ENCODE peak calls at places on chromosomes 1 and 21, in nine cellular contexts. J is brain microvascular endothelial cell, Y is uterus, P is activated B cell treated with CpG ODN at 0.5 μM for 24 hours, W is Peyer's patch, Q is neural progenitor cell, B is fibroblast of lung, O is cardiac fibroblast, V is AG04450. E is an unnamed sample.

GRCh38 chr1:44113095-44113609 is 5.5 kb upstream of the KLF17 start:
- DNase-seq in J (no peak), Y (no peak), P (no peak), W (no peak), Q (no peak), B (no peak), O (no peak), V (no peak), E (no peak)

GRCh38 chr1:5365751-5366150 is 626.5 kb downstream of the NPHP4 start:
- DNase-seq in J (no peak), Y (no peak), P (no peak), W (no peak), Q (no peak), B (no peak), O (no peak), V (no peak), E (no peak)

GRCh38 chr21:14454642-14455009 is 71.7 kb upstream of the HSPA13 start:
- DNase-seq in J (no peak), Y (no peak), P (no peak), W (no peak), Q (no peak), B (no peak), O (no peak), V (no peak), E (no peak)

GRCh38 chr1:52296345-52296744 is 69.7 kb downstream of the CC2D1B start:
- DNase-seq in J (peak), Y (no peak), P (no peak), W (no peak), Q (peak), B (peak), O (peak), V (peak), E (peak)

GRCh38 chr1:35727434-35727825 is 8.7 kb upstream of the C1orf216 start:
- DNase-seq in J (no peak), Y (no peak), P (no peak), W (no peak), Q (no peak), B (no peak), O (no peak), V (no peak), E (no peak)

GRCh38 chr1:161229896-161230295 is 4.0 kb downstream of the TOMM40L start:
- DNase-seq in J (no peak), Y (no peak), P (no peak), W (no peak), Q (peak), B (no peak), O (no peak), V (no peak), E (no peak)

GRCh38 chr1:226708967-226709396 is 30.1 kb downstream of the ITPKB start:
- DNase-seq in J (no peak), Y (no peak), P (no peak), W (no peak), Q (no peak), B (peak), O (no peak), V (no peak), E (no peak)

GRCh38 chr1:203306970-203307541 is 1.7 kb downstream of the BTG2 start:
- DNase-seq in J (no peak), Y (no peak), P (no peak), W (peak), Q (peak), B (no peak), O (no peak), V (no peak), E (no peak)

GRCh38 chr1:154342836-154343472 is 17.6 kb downstream of the ATP8B2 start:
- DNase-seq in J (no peak), Y (no peak), P (no peak), W (peak), Q (no peak), B (no peak), O (no peak), V (no peak), E (no peak)

GRCh38 chr1:218772575-218772974 is 401.1 kb upstream of the LYPLAL1 start:
- DNase-seq in J (peak), Y (no peak), P (no peak), W (no peak), Q (no peak), B (peak), O (peak), V (peak), E (no peak)

GRCh38 chr1:56081151-56081550 is 498.2 kb downstream of the PLPP3 start:
- DNase-seq in J (peak), Y (peak), P (no peak), W (peak), Q (no peak), B (peak), O (peak), V (peak), E (no peak)

GRCh38 chr1:59579222-59579621 is 235.5 kb upstream of the HOOK1 start:
- DNase-seq in J (no peak), Y (no peak), P (no peak), W (no peak), Q (no peak), B (no peak), O (no peak), V (no peak), E (no peak)

GRCh38 chr21:17513214-17514123 is 626 bp downstream of the CXADR start:
- DNase-seq in J (peak), Y (peak), P (peak), W (peak), Q (peak), B (peak), O (peak), V (no peak), E (no peak)

GRCh38 chr1:31705080-31705866 is 1.5 kb upstream of the COL16A1 start:
- DNase-seq in J (peak), Y (peak), P (peak), W (peak), Q (peak), B (peak), O (peak), V (no peak), E (no peak)

GRCh38 chr21:43727571-43728466 is 8.9 kb downstream of the PDXK start:
- DNase-seq in J (no peak), Y (peak), P (no peak), W (no peak), Q (no peak), B (peak), O (no peak), V (no peak), E (no peak)

GRCh38 chr1:20074046-20074724 is 4.2 kb downstream of the PLA2G5 start:
- DNase-seq in J (no peak), Y (no peak), P (no peak), W (no peak), Q (no peak), B (no peak), O (no peak), V (no peak), E (no peak)

GRCh38 chr1:65265296-65266271 is 43.8 kb upstream of the DNAJC6 start:
- DNase-seq in J (peak), Y (peak), P (no peak), W (peak), Q (peak), B (peak), O (peak), V (no peak), E (no peak)

GRCh38 chr1:184176058-184176457 is 124.5 kb downstream of the TSEN15 start:
- DNase-seq in J (no peak), Y (no peak), P (no peak), W (no peak), Q (no peak), B (no peak), O (no peak), V (no peak), E (no peak)

GRCh38 chr1:72050551-72050950 is 231.8 kb downstream of the NEGR1 start:
- DNase-seq in J (no peak), Y (no peak), P (no peak), W (no peak), Q (no peak), B (no peak), O (no peak), V (no peak), E (no peak)

GRCh38 chr21:45056917-45057560 is 17.3 kb upstream of the ADARB1 start:
- DNase-seq in J (no peak), Y (no peak), P (no peak), W (no peak), Q (no peak), B (no peak), O (no peak), V (no peak), E (no peak)

GRCh38 chr1:151693057-151693651 is 23.4 kb downstream of the CELF3 start:
- DNase-seq in J (peak), Y (no peak), P (no peak), W (no peak), Q (peak), B (peak), O (peak), V (no peak), E (no peak)

GRCh38 chr1:10980094-10980577 is 32.3 kb upstream of the TARDBP start:
- DNase-seq in J (peak), Y (peak), P (no peak), W (peak), Q (peak), B (peak), O (peak), V (peak), E (peak)

GRCh38 chr1:40020447-40021085 is 20.0 kb upstream of the CAP1 start:
- DNase-seq in J (no peak), Y (no peak), P (no peak), W (no peak), Q (no peak), B (no peak), O (no peak), V (no peak), E (no peak)

GRCh38 chr1:90781429-90782020 is 64.4 kb upstream of the BARHL2 start:
- DNase-seq in J (no peak), Y (no peak), P (no peak), W (no peak), Q (no peak), B (no peak), O (no peak), V (no peak), E (no peak)

GRCh38 chr1:245788269-245788668 is 633.5 kb downstream of the KIF26B start:
- DNase-seq in J (peak), Y (peak), P (no peak), W (no peak), Q (no peak), B (peak), O (peak), V (peak), E (peak)

GRCh38 chr21:29297483-29298347 is 1.0 kb upstream of the BACH1 start:
- DNase-seq in J (no peak), Y (no peak), P (no peak), W (no peak), Q (no peak), B (no peak), O (no peak), V (no peak), E (no peak)

GRCh38 chr1:7760245-7760644 is 10.9 kb upstream of the VAMP3 start:
- DNase-seq in J (no peak), Y (no peak), P (no peak), W (no peak), Q (no peak), B (no peak), O (no peak), V (no peak), E (no peak)

GRCh38 chr1:21451212-21451611 is 11.3 kb downstream of the NBPF3 start:
- DNase-seq in J (no peak), Y (no peak), P (no peak), W (no peak), Q (no peak), B (peak), O (peak), V (peak), E (peak)

GRCh38 chr21:43740497-43741156 is 21.7 kb downstream of the PDXK start:
- DNase-seq in J (no peak), Y (peak), P (no peak), W (peak), Q (peak), B (no peak), O (peak), V (no peak), E (no peak)

GRCh38 chr1:171290611-171291010 is 23.4 kb upstream of the FMO4 start:
- DNase-seq in J (no peak), Y (no peak), P (no peak), W (no peak), Q (no peak), B (no peak), O (no peak), V (no peak), E (no peak)

GRCh38 chr1:87117761-87118160 is 203.3 kb downstream of the HS2ST1 start:
- DNase-seq in J (peak), Y (no peak), P (no peak), W (no peak), Q (no peak), B (peak), O (no peak), V (no peak), E (no peak)

GRCh38 chr1:225709101-225709500 is 56.2 kb upstream of the ENAH start:
- DNase-seq in J (no peak), Y (no peak), P (no peak), W (no peak), Q (no peak), B (no peak), O (no peak), V (no peak), E (no peak)

GRCh38 chr1:165543651-165544452 is at the start of gene LRRC52:
- DNase-seq in J (no peak), Y (no peak), P (no peak), W (no peak), Q (peak), B (no peak), O (no peak), V (no peak), E (peak)

GRCh38 chr21:35274923-35275322 is 225.8 kb upstream of the RUNX1 start:
- DNase-seq in J (no peak), Y (no peak), P (no peak), W (no peak), Q (no peak), B (no peak), O (no peak), V (no peak), E (no peak)

GRCh38 chr1:101136739-101137138 is 100.1 kb upstream of the S1PR1 start:
- DNase-seq in J (peak), Y (no peak), P (no peak), W (no peak), Q (peak), B (peak), O (peak), V (no peak), E (no peak)

GRCh38 chr1:115493834-115494233 is 147.9 kb upstream of the VANGL1 start:
- DNase-seq in J (no peak), Y (no peak), P (no peak), W (no peak), Q (no peak), B (no peak), O (no peak), V (no peak), E (no peak)

DNA sequence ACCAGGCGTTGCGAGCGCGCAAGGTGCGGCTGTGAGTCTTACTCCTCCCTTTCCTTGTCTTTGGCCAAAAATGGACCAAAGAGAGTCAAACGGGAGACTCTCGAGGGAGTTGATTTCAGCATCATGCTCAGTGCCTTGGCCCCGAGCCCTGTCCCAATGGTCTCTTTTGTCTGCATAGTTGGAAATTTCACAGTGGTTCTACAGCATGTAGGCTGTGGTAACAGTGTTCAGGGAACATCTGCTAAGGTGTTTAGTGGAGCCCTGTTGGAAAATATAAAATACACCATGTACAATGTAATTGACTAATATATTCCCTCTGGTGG is 2.7 kb downstream of the CACNA1E start:
- DNase-seq in J (no peak), Y (no peak), P (no peak), W (no peak), Q (no peak), B (no peak), O (no peak), V (no peak), E (no peak)
- TF ChIP-seq CTCF in J (no peak), Y (no peak), P (no peak), W (no peak), Q (peak), B (no peak), O (no peak), V (no peak), E (no peak)

DNA sequence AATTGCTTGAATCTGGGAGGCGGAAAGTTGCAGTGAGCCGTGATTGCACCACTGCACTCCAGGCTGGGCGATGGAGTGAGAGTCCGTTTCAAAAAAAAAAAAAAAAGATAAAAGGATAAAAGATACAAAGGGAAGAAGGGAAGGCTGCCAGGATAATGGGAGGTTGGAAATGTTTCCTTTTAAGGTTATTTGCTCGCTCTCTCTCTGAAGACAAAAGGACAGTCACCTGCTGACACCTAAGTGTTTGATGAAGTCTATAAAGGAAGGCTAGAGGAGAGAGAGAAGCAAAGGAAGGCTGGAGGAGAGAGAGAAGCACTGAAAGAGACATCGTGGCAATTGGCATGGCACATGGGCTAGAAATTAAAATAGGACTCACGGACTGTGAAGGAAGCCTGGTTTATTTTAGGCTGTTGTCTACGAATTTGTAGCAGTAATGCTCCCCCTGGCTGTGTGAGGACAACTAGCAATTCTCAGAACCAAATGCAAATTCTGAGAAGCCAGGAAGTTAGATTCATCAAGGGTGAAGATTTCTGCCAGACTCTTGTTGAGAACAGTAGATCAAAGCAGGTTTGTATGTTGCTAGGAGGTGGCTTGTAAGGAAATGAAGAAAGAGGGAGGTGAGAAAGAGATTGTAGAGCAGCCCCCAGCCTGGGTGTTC is 154.2 kb downstream of the ZP4 start:
- DNase-seq in J (peak), Y (no peak), P (no peak), W (no peak), Q (peak), B (peak), O (no peak), V (no peak), E (no peak)
- TF ChIP-seq CTCF in J (no peak), Y (no peak), P (no peak), W (no peak), Q (peak), B (peak), O (no peak), V (peak), E (peak)

GRCh38 chr1:27938488-27938887 is 3.7 kb downstream of the SMPDL3B start:
- DNase-seq in J (no peak), Y (no peak), P (no peak), W (no peak), Q (no peak), B (no peak), O (no peak), V (no peak), E (no peak)

GRCh38 chr1:27935721-27936120 is 921 bp downstream of the SMPDL3B start:
- DNase-seq in J (no peak), Y (no peak), P (no peak), W (no peak), Q (no peak), B (no peak), O (no peak), V (no peak), E (no peak)

GRCh38 chr1:27937524-27937836 is 2.7 kb downstream of the SMPDL3B start:
- DNase-seq in J (no peak), Y (no peak), P (no peak), W (no peak), Q (no peak), B (no peak), O (no peak), V (no peak), E (no peak)

GRCh38 chr1:27936370-27936769 is 1.6 kb downstream of the SMPDL3B start:
- DNase-seq in J (no peak), Y (no peak), P (no peak), W (no peak), Q (no peak), B (no peak), O (no peak), V (no peak), E (no peak)

GRCh38 chr1:27934818-27935549 is at the start of gene SMPDL3B:
- DNase-seq in J (no peak), Y (no peak), P (no peak), W (peak), Q (peak), B (no peak), O (peak), V (no peak), E (no peak)
- TF ChIP-seq CTCF in J (peak), Y (no peak), P (no peak), W (no peak), Q (peak), B (no peak), O (peak), V (peak), E (peak)

GRCh38 chr1:68281946-68282615 is 49.8 kb upstream of the WLS start:
- DNase-seq in J (no peak), Y (no peak), P (no peak), W (no peak), Q (no peak), B (no peak), O (no peak), V (no peak), E (no peak)
- TF ChIP-seq CTCF in J (peak), Y (no peak), P (no peak), W (no peak), Q (no peak), B (no peak), O (no peak), V (no peak), E (no peak)

DNA sequence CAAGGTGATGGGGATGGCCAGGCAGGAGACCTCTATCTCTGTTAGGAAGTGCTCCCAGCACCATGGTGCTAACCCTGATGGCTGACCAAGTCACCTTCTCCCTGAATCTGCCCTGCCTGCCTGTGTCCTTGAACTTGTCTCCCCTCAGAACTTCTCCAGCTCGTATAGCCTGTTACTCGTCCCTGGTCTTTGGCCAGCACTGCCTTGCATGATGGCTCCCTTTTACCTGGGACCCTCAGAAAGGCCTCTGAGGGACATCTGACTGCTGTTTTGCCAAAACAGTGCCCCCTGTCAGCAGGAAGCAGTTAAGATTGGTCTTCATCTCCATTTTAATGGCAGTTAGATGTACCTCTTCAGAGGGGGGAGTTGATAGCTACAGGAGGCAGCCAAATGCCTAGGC is 148.3 kb downstream of the RHOU start:
- DNase-seq in J (no peak), Y (no peak), P (no peak), W (no peak), Q (no peak), B (no peak), O (no peak), V (no peak), E (no peak)
- TF ChIP-seq CTCF in J (no peak), Y (no peak), P (no peak), W (no peak), Q (no peak), B (no peak), O (no peak), V (no peak), E (no peak)

GRCh38 chr1:200671235-200671786 is 1.6 kb upstream of the DDX59 start:
- DNase-seq in J (no peak), Y (no peak), P (no peak), W (no peak), Q (no peak), B (no peak), O (no peak), V (no peak), E (no peak)

GRCh38 chr1:200670215-200671118 is 760 bp upstream of the DDX59 start:
- DNase-seq in J (no peak), Y (no peak), P (no peak), W (peak), Q (peak), B (peak), O (no peak), V (no peak), E (peak)

GRCh38 chr1:200666309-200666708 is 3.4 kb downstream of the DDX59 start:
- DNase-seq in J (no peak), Y (no peak), P (no peak), W (no peak), Q (no peak), B (no peak), O (no peak), V (no peak), E (no peak)

GRCh38 chr1:200669314-200670214 is at the start of gene DDX59:
- DNase-seq in J (peak), Y (peak), P (peak), W (peak), Q (peak), B (peak), O (peak), V (peak), E (peak)

GRCh38 chr1:200668514-200669313 is 993 bp downstream of the DDX59 start:
- DNase-seq in J (no peak), Y (no peak), P (no peak), W (no peak), Q (no peak), B (no peak), O (no peak), V (no peak), E (no peak)
- TF ChIP-seq CTCF in J (no peak), Y (no peak), P (no peak), W (no peak), Q (no peak), B (no peak), O (no peak), V (no peak), E (no peak)

E was measured in retinal pigment epithelial cell.